ENCODE peak calls at places on chromosomes 7 and 10, in six cellular contexts. H is mammary epithelial cell, E is GM12865, S is OCI-LY7, Q is cardiac muscle cell, X is RWPE2. G is an unnamed sample.

GRCh38 chr7:88243345-88243909 is 23.6 kb upstream of the SRI start:
- DNase-seq in H (peak; percentile 81), E (peak; percentile 26), S (peak; percentile 24), Q (peak; percentile 54), X (no peak), G (no peak)

GRCh38 chr7:136528329-136528728 is 340.1 kb upstream of the CHRM2 start:
- DNase-seq in H (peak; percentile 26), E (no peak), S (no peak), Q (no peak), X (no peak), G (no peak)

GRCh38 chr10:123784636-123785035 is 107.0 kb downstream of the CPXM2 start:
- DNase-seq in H (no peak), E (no peak), S (no peak), Q (no peak), X (no peak), G (no peak)

GRCh38 chr10:100890696-100891271 is 22.0 kb upstream of the SLF2 start:
- DNase-seq in H (peak; percentile 80), E (no peak), S (no peak), Q (no peak), X (no peak), G (no peak)

GRCh38 chr7:99268361-99268908 is 4.2 kb upstream of the MYH16 start:
- DNase-seq in H (no peak), E (no peak), S (no peak), Q (no peak), X (no peak), G (peak; percentile 41)

GRCh38 chr10:102617041-102617440 is 27.2 kb upstream of the TRIM8 start:
- DNase-seq in H (no peak), E (no peak), S (no peak), Q (no peak), X (no peak), G (no peak)

GRCh38 chr7:99001482-99002145 is 123.3 kb downstream of the TRRAP start:
- DNase-seq in H (no peak), E (no peak), S (no peak), Q (no peak), X (no peak), G (no peak)

GRCh38 chr7:101733713-101734475 is 83.5 kb upstream of the CUX1 start:
- DNase-seq in H (no peak), E (peak; percentile 74), S (no peak), Q (peak; percentile 87), X (no peak), G (peak; percentile 58)

GRCh38 chr7:141181812-141182211 is 107.9 kb downstream of the TMEM178B start:
- DNase-seq in H (no peak), E (no peak), S (no peak), Q (no peak), X (no peak), G (no peak)

GRCh38 chr10:132642732-132643008 is 105.1 kb downstream of the INPP5A start:
- DNase-seq in H (no peak), E (no peak), S (no peak), Q (no peak), X (peak; percentile 25), G (no peak)

GRCh38 chr10:79241990-79242619 is 105.2 kb upstream of the PPIF start:
- DNase-seq in H (peak; percentile 71), E (peak; percentile 85), S (peak; percentile 59), Q (peak; percentile 45), X (no peak), G (peak; percentile 74)

GRCh38 chr7:140402178-140402835 is 1.6 kb upstream of the RAB19 start:
- DNase-seq in H (peak; percentile 65), E (no peak), S (no peak), Q (no peak), X (no peak), G (no peak)

GRCh38 chr10:28734940-28735759 is 57.8 kb downstream of the BAMBI start:
- DNase-seq in H (peak; percentile 83), E (peak; percentile 3), S (no peak), Q (no peak), X (peak; percentile 54), G (no peak)

GRCh38 chr10:29083096-29083495 is 205.8 kb upstream of the LYZL1 start:
- DNase-seq in H (no peak), E (no peak), S (no peak), Q (no peak), X (no peak), G (no peak)

GRCh38 chr7:46257766-46258448 is 336.8 kb upstream of the IGFBP3 start:
- DNase-seq in H (peak; percentile 81), E (no peak), S (no peak), Q (no peak), X (no peak), G (no peak)

GRCh38 chr7:154794147-154794780 is 208.7 kb downstream of the PAXIP1 start:
- DNase-seq in H (peak; percentile 2), E (peak; percentile 11), S (no peak), Q (peak; percentile 62), X (no peak), G (no peak)

GRCh38 chr7:44572771-44573170 is 937 bp downstream of the DDX56 start:
- DNase-seq in H (no peak), E (no peak), S (no peak), Q (no peak), X (no peak), G (no peak)

GRCh38 chr7:50731703-50732582 is 50.8 kb downstream of the GRB10 start:
- DNase-seq in H (no peak), E (no peak), S (no peak), Q (no peak), X (no peak), G (no peak)

GRCh38 chr7:134372858-134373257 is 56.1 kb upstream of the SLC35B4 start:
- DNase-seq in H (peak; percentile 37), E (no peak), S (no peak), Q (no peak), X (no peak), G (no peak)

GRCh38 chr7:105439174-105439893 is 50.6 kb upstream of the SRPK2 start:
- DNase-seq in H (peak; percentile 95), E (no peak), S (no peak), Q (no peak), X (peak; percentile 61), G (no peak)

GRCh38 chr10:26805567-26806245 is 55.1 kb downstream of the ABI1 start:
- DNase-seq in H (peak; percentile 37), E (no peak), S (no peak), Q (no peak), X (no peak), G (no peak)

GRCh38 chr7:37957236-37957970 is 37.0 kb downstream of the EPDR1 start:
- DNase-seq in H (no peak), E (no peak), S (no peak), Q (no peak), X (no peak), G (no peak)

GRCh38 chr10:94361161-94361794 is 1.5 kb downstream of the NOC3L start:
- DNase-seq in H (peak; percentile 45), E (peak; percentile 52), S (no peak), Q (no peak), X (no peak), G (no peak)

GRCh38 chr10:117892681-117893220 is 154.0 kb downstream of the RAB11FIP2 start:
- DNase-seq in H (no peak), E (no peak), S (no peak), Q (no peak), X (no peak), G (no peak)

DNA sequence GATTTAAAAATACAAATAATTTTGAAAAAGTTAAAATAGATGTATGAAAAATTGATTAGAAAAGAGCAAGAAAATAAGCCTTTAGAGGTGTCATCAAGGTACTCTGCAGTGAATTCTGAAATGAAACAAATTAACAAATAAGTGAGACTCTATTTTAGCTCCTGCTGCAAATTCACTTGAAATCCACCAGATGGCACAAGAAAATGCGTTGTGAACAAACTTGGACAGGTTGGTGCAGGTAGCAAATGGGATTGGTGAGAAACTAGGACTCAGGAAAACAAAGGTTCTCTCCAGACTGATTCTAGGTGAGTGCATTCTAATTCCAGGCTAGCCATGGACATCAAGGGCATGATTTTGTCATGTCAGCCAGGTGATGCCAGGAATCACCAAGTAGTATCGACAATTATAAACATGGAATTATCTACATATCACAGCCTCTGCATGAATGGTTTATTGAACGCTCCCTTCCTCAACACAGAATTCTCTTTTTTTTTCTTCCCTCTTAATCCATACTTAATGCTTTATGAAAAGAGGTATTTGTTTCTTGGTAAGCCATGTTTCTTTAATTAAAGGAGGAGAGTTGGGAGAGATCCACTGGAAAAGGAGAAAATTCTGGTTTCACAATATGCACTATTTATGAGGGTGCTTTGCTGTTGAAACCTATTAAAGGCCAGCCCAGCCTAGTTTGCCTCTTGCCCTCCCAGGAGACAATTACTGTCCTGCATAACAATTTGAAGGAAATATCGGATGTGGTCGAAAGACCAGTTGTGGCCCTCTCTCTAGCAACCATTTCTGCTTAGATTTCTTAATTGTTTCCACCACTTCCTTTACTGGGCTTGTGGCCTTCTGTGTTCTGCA is 118.1 kb downstream of the ZNF365 start:
- DNase-seq in H (peak; percentile 72), E (peak; percentile 64), S (peak; percentile 72), Q (peak; percentile 23), X (no peak), G (no peak)
- TF ChIP-seq CTCF in H (peak; percentile 80), E (peak; percentile 61), S (peak; percentile 93), Q (peak; percentile 64), X (peak; percentile 78), G (no peak)

DNA sequence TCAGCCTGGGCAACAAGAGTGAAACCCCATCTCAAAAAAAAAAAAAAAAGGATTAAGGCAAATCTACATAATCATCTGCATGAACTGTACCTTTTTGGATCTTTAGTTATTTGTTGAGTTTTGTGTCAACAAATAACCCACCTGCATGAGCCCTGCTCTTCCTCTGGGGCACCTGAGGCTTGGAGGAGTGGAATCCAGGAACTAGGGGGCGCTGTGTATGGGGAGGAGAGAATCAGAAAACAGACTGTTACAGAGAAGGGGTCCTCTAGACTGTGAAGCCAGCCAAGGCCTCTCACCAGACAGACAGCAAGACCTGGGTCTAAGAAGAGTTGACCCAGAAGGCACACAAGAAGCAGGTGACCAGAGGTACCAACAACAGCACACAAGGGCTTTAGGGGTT is 682.8 kb upstream of the NRP1 start:
- DNase-seq in H (no peak), E (no peak), S (no peak), Q (no peak), X (no peak), G (no peak)
- TF ChIP-seq CTCF in H (peak; percentile 12), E (no peak), S (peak; percentile 41), Q (no peak), X (no peak), G (peak; percentile 10)

GRCh38 chr10:75651452-75651851 is 220.0 kb downstream of the LRMDA start:
- DNase-seq in H (peak; percentile 35), E (peak; percentile 20), S (no peak), Q (no peak), X (no peak), G (no peak)
- TF ChIP-seq CTCF in H (peak; percentile 74), E (peak; percentile 32), S (peak; percentile 34), Q (no peak), X (no peak), G (no peak)

DNA sequence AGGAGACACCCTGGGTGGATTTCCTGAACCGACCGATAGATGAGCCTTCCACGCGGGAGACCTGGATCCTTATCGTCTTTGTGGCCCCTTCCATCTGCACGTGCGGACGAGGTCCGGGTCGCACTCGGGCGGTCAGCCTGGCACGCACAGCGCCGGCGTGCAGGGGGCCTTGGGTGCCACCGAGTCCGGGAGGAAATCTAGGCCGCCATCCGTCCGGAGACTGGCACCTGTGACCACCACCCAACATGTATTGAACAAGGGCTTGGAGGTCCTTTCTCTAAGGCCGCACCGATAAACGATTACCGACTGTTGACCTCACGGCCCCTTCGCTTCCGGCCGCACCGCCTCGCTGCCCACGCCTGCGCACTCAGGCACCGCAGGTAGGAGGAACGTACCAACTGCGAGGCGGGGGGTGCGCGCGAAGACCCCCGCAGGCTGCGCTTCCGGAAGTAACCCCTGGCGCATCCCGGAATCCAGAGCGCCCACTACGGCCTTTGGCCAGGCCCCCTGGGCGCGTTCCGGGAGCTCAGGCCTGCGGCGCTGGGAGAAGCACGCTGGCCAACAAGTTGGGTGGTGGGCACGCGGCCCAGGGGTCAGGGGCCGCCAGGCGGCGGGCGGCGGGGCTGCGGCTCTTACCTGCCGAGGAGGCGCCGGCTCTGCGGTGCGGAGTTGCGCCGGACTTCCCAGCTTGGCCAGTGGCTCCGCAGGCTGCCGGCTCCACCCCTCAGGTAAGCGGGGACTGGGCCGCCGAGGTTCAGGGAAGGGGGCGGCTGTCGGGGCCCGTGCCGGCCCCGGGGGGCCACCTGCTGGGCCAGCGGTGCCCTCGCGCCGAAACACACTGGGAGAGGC is at the start of the genes ACTR3C and LRRC61:
- DNase-seq in H (peak; percentile 27), E (peak; percentile 93), S (no peak), Q (peak; percentile 70), X (no peak), G (peak; percentile 67)
- TF ChIP-seq CTCF in H (peak; percentile 7), E (no peak), S (no peak), Q (peak; percentile 13), X (peak; percentile 32), G (no peak)